ENCODE peak calls at places on chromosomes 16 and 17, in ten cellular contexts. Q, U, N, K, O, M, T, D, X and C are unnamed samples.

GRCh38 chr16:12781777-12782176 is 21.9 kb downstream of the CPPED1 start:
- DNase-seq in Q (no peak), T (no peak), X (no peak), D (no peak), U (no peak), O (no peak), M (no peak), K (no peak), N (no peak), C (no peak)

GRCh38 chr16:2019500-2019899 is at the start of gene NPW:
- DNase-seq in N (no peak), U (peak; percentile 68), X (peak; percentile 65), D (no peak), Q (peak; percentile 13), M (no peak), T (no peak), K (no peak), O (peak; percentile 23), C (peak; percentile 16)

GRCh38 chr17:58329035-58329807 is 626 bp upstream of the TSPOAP1 start:
- DNase-seq in X (peak; percentile 99), O (no peak), T (no peak), K (no peak), N (no peak), U (peak; percentile 77), Q (no peak), D (no peak), M (no peak), C (peak; percentile 92)

GRCh38 chr17:74757502-74757901 is 9.1 kb downstream of the NHERF1 start:
- DNase-seq in T (no peak), K (no peak), M (no peak), D (no peak), Q (no peak), O (no peak), N (no peak), U (no peak), X (no peak), C (no peak)

GRCh38 chr16:81863630-81864352 is 84.7 kb downstream of the PLCG2 start:
- DNase-seq in O (no peak), Q (no peak), X (peak; percentile 97), U (peak; percentile 58), K (no peak), N (no peak), D (no peak), M (no peak), T (no peak), C (peak; percentile 91)

GRCh38 chr17:7216242-7217112 is 3.2 kb downstream of the DLG4 start:
- DNase-seq in D (no peak), Q (no peak), U (no peak), K (no peak), N (no peak), M (no peak), X (peak; percentile 62), O (peak; percentile 28), T (no peak), C (peak; percentile 22)

GRCh38 chr16:84821728-84822676 is 2.2 kb downstream of the CRISPLD2 start:
- DNase-seq in D (no peak), X (no peak), K (no peak), T (no peak), U (no peak), Q (peak; percentile 63), N (no peak), O (peak; percentile 71), M (no peak), C (no peak)

GRCh38 chr17:73343168-73343634 is 31.4 kb upstream of the CDC42EP4 start:
- DNase-seq in O (peak; percentile 90), D (peak; percentile 88), Q (peak; percentile 85), N (peak; percentile 84), U (peak; percentile 89), K (no peak), X (no peak), T (no peak), M (peak; percentile 95), C (no peak)

GRCh38 chr17:70945386-70945785 is 776.1 kb downstream of the KCNJ2 start:
- DNase-seq in O (peak; percentile 9), D (no peak), M (no peak), Q (no peak), X (no peak), K (no peak), T (no peak), U (peak; percentile 70), N (peak; percentile 22), C (no peak)

GRCh38 chr17:28725660-28726395 is at the start of gene TLCD1:
- DNase-seq in D (peak; percentile 92), T (peak; percentile 86), U (peak; percentile 85), X (peak; percentile 92), M (peak; percentile 74), K (peak; percentile 58), O (peak; percentile 90), Q (peak; percentile 86), N (peak; percentile 74), C (peak; percentile 52)

GRCh38 chr16:64094170-64094960 is 1027.5 kb downstream of the CDH11 start:
- DNase-seq in M (peak; percentile 21), X (no peak), D (no peak), O (peak; percentile 51), T (no peak), K (no peak), N (peak; percentile 26), U (no peak), Q (peak; percentile 38), C (no peak)

GRCh38 chr17:17693253-17693954 is 12.1 kb downstream of the RAI1 start:
- DNase-seq in M (no peak), N (peak; percentile 48), X (no peak), D (peak; percentile 79), U (peak; percentile 71), Q (peak; percentile 62), K (peak; percentile 81), O (peak; percentile 37), T (peak; percentile 70), C (no peak)

GRCh38 chr17:17141860-17142552 is 64.1 kb downstream of the PLD6 start:
- DNase-seq in U (peak; percentile 79), Q (peak; percentile 45), N (peak; percentile 42), D (peak; percentile 47), X (peak; percentile 84), M (peak; percentile 38), T (peak; percentile 63), O (peak; percentile 71), K (peak; percentile 50), C (peak; percentile 48)

GRCh38 chr17:21003007-21003621 is 39.7 kb downstream of the USP22 start:
- DNase-seq in U (no peak), O (no peak), N (no peak), K (no peak), Q (no peak), M (no peak), X (no peak), T (no peak), D (no peak), C (no peak)
- H3K27ac ChIP-seq in U (no peak overlapping the region), O (no peak overlapping the region), N (no peak overlapping the region), K (no peak overlapping the region), Q (no peak overlapping the region), M (no peak overlapping the region), X (no peak overlapping the region), T (no peak overlapping the region), D (no peak overlapping the region), C (no peak overlapping the region)

DNA sequence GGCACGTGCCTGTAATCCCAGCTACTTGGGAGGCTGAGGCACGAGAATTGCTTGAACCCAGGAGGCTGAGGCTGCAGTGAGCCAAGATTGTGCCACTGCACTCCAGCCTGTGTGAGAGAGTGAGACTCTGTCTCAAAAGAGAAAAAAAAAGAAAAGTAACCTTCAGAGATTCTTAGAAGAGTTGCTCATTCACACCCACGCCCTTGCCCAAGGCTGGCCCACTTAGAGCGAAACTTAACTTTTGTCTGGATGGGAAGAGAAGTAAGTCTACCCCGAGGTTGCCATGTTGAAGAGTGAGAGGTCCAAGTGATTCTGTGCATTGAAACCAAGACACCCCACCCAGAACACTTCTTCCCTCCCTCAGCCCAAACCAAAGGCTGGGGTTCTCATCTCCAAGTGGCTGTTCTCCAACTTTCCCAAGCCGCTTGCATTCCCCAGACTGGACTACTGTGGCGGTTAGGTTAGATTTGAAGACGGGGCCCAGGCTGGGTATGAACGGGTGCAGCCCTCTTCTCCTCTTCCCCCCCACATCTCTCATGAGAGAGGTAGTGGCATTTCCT is 2.4 kb upstream of the CISD3 start:
- DNase-seq in X (no peak), K (no peak), T (no peak), N (no peak), D (no peak), Q (no peak), O (peak; percentile 40), U (no peak), M (no peak), C (no peak)
- H3K4me1 ChIP-seq in X (peaks cover 36% of the 10 kb centered on the region), K (peaks cover 30% of the 10 kb centered on the region), T (peaks cover 27% of the 10 kb centered on the region), N (peaks cover 10% of the 10 kb centered on the region), D (peaks cover 23% of the 10 kb centered on the region), Q (peaks cover 25% of the 10 kb centered on the region), O (peaks cover 18% of the 10 kb centered on the region), U (peaks cover 18% of the 10 kb centered on the region), M (peaks cover 12% of the 10 kb centered on the region), C (peaks cover 59% of the 10 kb centered on the region)

DNA sequence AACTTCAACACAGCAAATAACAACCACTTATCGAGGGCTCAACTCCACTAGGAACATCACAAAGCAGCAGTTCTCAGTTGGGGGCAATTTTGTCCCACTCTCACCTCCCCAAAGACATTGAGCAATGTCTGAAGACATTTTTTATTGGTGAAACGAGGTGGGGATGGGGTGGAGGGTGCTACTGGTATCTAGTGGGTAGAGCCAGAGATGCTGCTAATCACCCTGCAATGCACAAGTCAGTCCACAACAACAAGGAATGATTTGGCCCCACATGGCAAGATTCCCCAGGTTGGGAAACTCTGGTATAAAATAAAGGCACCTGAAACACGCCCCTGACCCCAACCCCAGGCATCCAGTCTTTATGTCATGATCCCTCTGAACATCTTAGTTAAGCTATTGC is 33.3 kb downstream of the TLE7 start:
- DNase-seq in M (no peak), K (no peak), X (no peak), D (no peak), U (no peak), N (no peak), Q (no peak), T (no peak), O (no peak), C (no peak)
- H3K4me2 ChIP-seq in M (no peak overlapping the region), K (no peak overlapping the region), X (no peak overlapping the region), D (no peak overlapping the region), U (no peak overlapping the region), N (no peak overlapping the region), Q (no peak overlapping the region), T (no peak overlapping the region), O (no peak overlapping the region), C (no peak overlapping the region)

GRCh38 chr17:68573338-68573737 is 27.8 kb downstream of the FAM20A start:
- DNase-seq in M (no peak), O (no peak), D (no peak), N (no peak), K (no peak), T (no peak), X (no peak), Q (no peak), U (no peak), C (no peak)

GRCh38 chr17:68576811-68577551 is 24.2 kb downstream of the FAM20A start:
- DNase-seq in O (peak; percentile 89), D (no peak), X (peak; percentile 57), K (no peak), U (no peak), N (no peak), M (no peak), T (no peak), Q (peak; percentile 19), C (peak; percentile 9)

GRCh38 chr17:68578236-68578635 is 22.9 kb downstream of the FAM20A start:
- DNase-seq in X (peak; percentile 80), O (peak; percentile 46), K (no peak), N (peak; percentile 27), U (no peak), Q (no peak), T (no peak), D (no peak), M (no peak), C (no peak)

GRCh38 chr17:68579194-68579900 is 21.8 kb downstream of the FAM20A start:
- DNase-seq in O (no peak), K (no peak), D (no peak), X (no peak), N (no peak), U (no peak), Q (no peak), M (no peak), T (no peak), C (no peak)

GRCh38 chr17:68576137-68576536 is 25.0 kb downstream of the FAM20A start:
- DNase-seq in D (no peak), Q (no peak), K (no peak), U (no peak), X (no peak), O (no peak), T (no peak), N (no peak), M (no peak), C (no peak)
- H3K27ac ChIP-seq in D (no peak overlapping the region), Q (no peak overlapping the region), K (no peak overlapping the region), U (no peak overlapping the region), X (no peak overlapping the region), O (peak overlapping the region; percentile 65), T (no peak overlapping the region), N (peak overlapping the region; percentile 14), M (no peak overlapping the region), C (no peak overlapping the region)